ENCODE peak calls at places on chromosomes 2 and 18, in four cellular contexts. R, U, D and X are unnamed samples. For H3K36me3, the result is how much of the 10 kb centered on the place peaks cover.

GRCh38 chr2:102100371-102101096 is 42.0 kb upstream of the IL1R1 start:
- DNase-seq in R (peak), U (no peak), D (peak), X (no peak)

GRCh38 chr2:43178055-43178598 is 48.3 kb downstream of the ZFP36L2 start:
- DNase-seq in R (no peak), U (no peak), D (no peak), X (no peak)

GRCh38 chr2:182144780-182145170 is 159.1 kb downstream of the PPP1R1C start:
- DNase-seq in R (peak), U (no peak), D (no peak), X (no peak)

GRCh38 chr2:74778381-74779371 is 55.3 kb upstream of the HK2 start:
- DNase-seq in R (peak), U (no peak), D (no peak), X (no peak)

GRCh38 chr2:108971661-108972566 is 17.1 kb downstream of the EDAR start:
- DNase-seq in R (peak), U (no peak), D (peak), X (no peak)

GRCh38 chr2:210370562-210370961 is 55.6 kb upstream of the MYL1 start:
- DNase-seq in R (no peak), U (no peak), D (no peak), X (no peak)

GRCh38 chr2:162308747-162309503 is 9.6 kb downstream of the IFIH1 start:
- DNase-seq in R (no peak), U (no peak), D (peak), X (no peak)

GRCh38 chr2:178807227-178808008 is at the start of gene TTN:
- DNase-seq in R (no peak), U (no peak), D (no peak), X (no peak)

GRCh38 chr2:128187032-128187654 is 96.1 kb downstream of the UGGT1 start:
- DNase-seq in R (peak), U (no peak), D (peak), X (no peak)

GRCh38 chr2:57760448-57760847 is 286.2 kb upstream of the VRK2 start:
- DNase-seq in R (no peak), U (no peak), D (peak), X (no peak)

GRCh38 chr2:180790891-180791290 is 189.5 kb upstream of the UBE2E3 start:
- DNase-seq in R (peak), U (no peak), D (no peak), X (no peak)

GRCh38 chr18:41532344-41533086 is 422.5 kb upstream of the PIK3C3 start:
- DNase-seq in R (peak), U (no peak), D (peak), X (no peak)

GRCh38 chr2:151361674-151362380 is 4.4 kb downstream of the TNFAIP6 start:
- DNase-seq in R (peak), U (no peak), D (no peak), X (no peak)

GRCh38 chr2:71685941-71686611 is 232.7 kb downstream of the DYSF start:
- DNase-seq in R (no peak), U (no peak), D (no peak), X (peak)

GRCh38 chr2:137091704-137092103 is 326.4 kb downstream of the THSD7B start:
- DNase-seq in R (no peak), U (no peak), D (no peak), X (no peak)

DNA sequence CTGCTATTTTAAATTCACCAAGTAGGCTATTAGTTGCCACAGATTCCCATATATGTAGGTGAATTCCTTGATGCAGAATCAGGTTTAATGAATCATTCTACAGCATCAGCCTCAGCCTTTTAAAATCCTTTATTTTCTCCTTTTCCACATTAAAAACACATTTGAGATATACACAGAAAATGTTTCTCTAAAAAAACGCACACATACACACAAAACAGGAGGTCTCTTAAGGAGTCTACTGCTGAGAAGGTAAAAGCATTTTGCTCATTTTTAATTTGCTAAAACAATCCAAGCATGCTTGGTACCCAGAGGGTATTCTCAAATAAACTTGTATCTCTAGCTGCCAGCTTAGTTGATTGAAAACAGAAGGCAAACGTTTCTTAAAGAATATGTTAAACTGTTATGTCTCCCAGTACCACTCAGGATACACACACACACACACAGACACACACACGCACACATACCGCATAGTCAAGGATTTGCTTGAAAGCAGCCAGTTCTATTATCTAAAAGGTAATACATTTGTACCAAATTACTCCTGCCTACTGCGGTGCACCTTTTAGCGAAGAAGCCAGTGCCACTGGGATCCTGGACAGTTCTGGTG is 106.8 kb upstream of the KCTD1 start:
- DNase-seq in R (peak), U (no peak), D (no peak), X (no peak)
- H3K4me3 ChIP-seq in R (no peak), U (peak), D (peak), X (peak)

GRCh38 chr18:58953627-58954026 is 89.0 kb downstream of the ZNF532 start:
- DNase-seq in R (no peak), U (no peak), D (no peak), X (no peak)
- H3K27ac ChIP-seq in R (no peak), U (no peak), D (no peak), X (no peak)

GRCh38 chr2:121350402-121350775 is 65.4 kb upstream of the TFCP2L1 start:
- DNase-seq in R (no peak), U (no peak), D (no peak), X (no peak)

GRCh38 chr2:121348128-121348740 is 63.2 kb upstream of the TFCP2L1 start:
- DNase-seq in R (no peak), U (no peak), D (no peak), X (no peak)

GRCh38 chr2:121349721-121350401 is 64.9 kb upstream of the TFCP2L1 start:
- DNase-seq in R (no peak), U (no peak), D (no peak), X (no peak)

GRCh38 chr2:121350884-121351283 is 65.9 kb upstream of the TFCP2L1 start:
- DNase-seq in R (no peak), U (no peak), D (no peak), X (no peak)

GRCh38 chr2:121351521-121352318 is 66.7 kb upstream of the TFCP2L1 start:
- DNase-seq in R (no peak), U (no peak), D (no peak), X (no peak)
- H3K36me3 ChIP-seq in R (under half), U (under half), D (under half), X (half or more)

GRCh38 chr2:69790601-69790959 is 38.9 kb upstream of the GMCL1 start:
- DNase-seq in R (no peak), U (no peak), D (no peak), X (no peak)

GRCh38 chr2:69786105-69786504 is 43.4 kb upstream of the GMCL1 start:
- DNase-seq in R (no peak), U (no peak), D (no peak), X (no peak)

GRCh38 chr2:69789762-69790600 is 39.5 kb upstream of the GMCL1 start:
- DNase-seq in R (peak), U (peak), D (no peak), X (no peak)

GRCh38 chr2:69789129-69789528 is 40.3 kb upstream of the GMCL1 start:
- DNase-seq in R (peak), U (peak), D (no peak), X (no peak)

GRCh38 chr2:69791045-69791444 is 38.4 kb upstream of the GMCL1 start:
- DNase-seq in R (peak), U (no peak), D (no peak), X (no peak)
- H3K4me3 ChIP-seq in R (no peak), U (no peak), D (no peak), X (no peak)

GRCh38 chr2:189762551-189763298 is at the start of gene OSGEPL1:
- DNase-seq in R (peak), U (peak), D (peak), X (peak)

GRCh38 chr2:189762229-189762550 is 402 bp downstream of the OSGEPL1 start:
- DNase-seq in R (no peak), U (no peak), D (no peak), X (no peak)

GRCh38 chr2:189763908-189764661 is 1.5 kb upstream of the OSGEPL1 start:
- DNase-seq in R (peak), U (no peak), D (no peak), X (no peak)
- H3K27ac ChIP-seq in R (peak), U (no peak), D (no peak), X (no peak)

GRCh38 chr2:216450784-216451183 is 38.5 kb downstream of the SMARCAL1 start:
- DNase-seq in R (no peak), U (no peak), D (no peak), X (no peak)
- H3K36me3 ChIP-seq in R (half or more), U (under half), D (under half), X (half or more)

GRCh38 chr2:144484201-144484948 is 35.5 kb downstream of the ZEB2 start:
- DNase-seq in R (no peak), U (no peak), D (no peak), X (no peak)
- H3K4me3 ChIP-seq in R (no peak), U (no peak), D (no peak), X (no peak)

DNA sequence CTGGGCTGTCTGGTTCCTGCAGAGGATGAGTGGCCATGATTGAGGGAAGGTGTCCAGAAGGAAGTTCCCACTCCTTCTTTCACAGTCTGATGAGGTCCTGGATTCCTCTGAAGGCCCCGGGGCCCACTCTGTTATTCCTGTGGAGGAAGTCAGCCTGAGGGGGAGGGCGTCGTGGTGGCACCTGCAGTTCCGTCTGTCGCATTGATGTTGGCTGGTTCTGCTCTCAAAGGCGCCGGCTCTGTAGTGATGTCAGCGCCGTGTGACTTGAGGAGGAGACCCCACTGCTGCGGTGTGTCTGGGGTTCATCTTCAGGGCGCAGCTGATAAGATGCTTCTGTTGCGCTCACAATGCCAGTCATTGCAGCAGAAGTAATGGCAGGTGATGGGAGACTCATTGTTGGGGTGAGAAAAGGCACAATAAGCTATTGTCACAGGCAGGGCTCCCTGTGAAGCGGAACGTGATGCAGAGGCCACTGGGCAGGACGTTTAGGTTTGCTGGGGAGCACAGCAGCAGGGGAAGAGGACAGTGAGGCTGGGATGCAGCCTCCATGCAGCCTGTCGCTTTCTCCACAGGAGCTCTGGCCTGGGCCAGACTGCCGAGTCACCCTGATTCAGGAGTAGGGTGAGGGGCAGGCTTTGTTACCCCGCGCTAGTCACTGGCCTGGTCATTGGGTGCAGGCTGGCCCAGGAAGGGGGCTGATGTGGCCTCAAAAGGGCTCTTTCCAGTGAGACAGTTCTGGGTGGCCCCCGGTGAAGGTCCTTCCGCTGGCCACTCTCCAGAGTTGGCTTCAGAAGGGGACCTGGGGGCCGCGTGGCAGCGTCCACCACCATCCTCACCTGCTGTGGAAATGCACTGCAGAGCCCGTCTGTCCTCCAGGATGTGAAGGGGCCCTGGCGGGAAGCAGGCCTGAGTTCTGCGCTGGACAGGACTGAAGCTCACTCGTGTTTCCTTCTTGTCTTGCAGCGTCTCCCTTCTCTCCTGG is 42.8 kb downstream of the SH3BP4 start:
- DNase-seq in R (no peak), U (no peak), D (no peak), X (no peak)
- H3K27ac ChIP-seq in R (no peak), U (no peak), D (no peak), X (no peak)

GRCh38 chr18:45951021-45951714 is 16.0 kb downstream of the EPG5 start:
- DNase-seq in R (peak), U (no peak), D (peak), X (peak)
- H3K36me3 ChIP-seq in R (half or more), U (under half), D (under half), X (half or more)

GRCh38 chr18:13370995-13371625 is 152.6 kb downstream of the LDLRAD4 start:
- DNase-seq in R (no peak), U (no peak), D (no peak), X (no peak)

GRCh38 chr18:13369353-13369752 is 150.8 kb downstream of the LDLRAD4 start:
- DNase-seq in R (no peak), U (no peak), D (no peak), X (peak)

GRCh38 chr18:13371689-13372404 is 153.3 kb downstream of the LDLRAD4 start:
- DNase-seq in R (no peak), U (no peak), D (no peak), X (no peak)

GRCh38 chr18:13368080-13368813 is 149.7 kb downstream of the LDLRAD4 start:
- DNase-seq in R (no peak), U (no peak), D (no peak), X (no peak)

GRCh38 chr18:13369756-13370510 is 151.4 kb downstream of the LDLRAD4 start:
- DNase-seq in R (no peak), U (no peak), D (no peak), X (no peak)
- H3K4me3 ChIP-seq in R (no peak), U (no peak), D (no peak), X (no peak)